ENCODE peak calls at places on chromosomes 5 and 9, in four cellular contexts. N, X, B and I are unnamed samples.

GRCh38 chr9:34253460-34253837 is 74.6 kb downstream of the UBAP1 start:
- DNase-seq in N (no peak), B (peak), X (peak), I (no peak)

GRCh38 chr5:180093651-180094382 is 22.3 kb upstream of the RNF130 start:
- DNase-seq in N (no peak), X (peak), B (peak), I (no peak)

GRCh38 chr5:124591583-124591982 is 154.9 kb downstream of the ZNF608 start:
- DNase-seq in B (no peak), N (no peak), X (no peak), I (no peak)

GRCh38 chr9:135990468-135991429 is 29.6 kb upstream of the UBAC1 start:
- DNase-seq in N (peak), X (no peak), B (no peak), I (no peak)

GRCh38 chr5:69217154-69217731 is 17.4 kb upstream of the CDK7 start:
- DNase-seq in X (no peak), B (no peak), N (peak), I (no peak)

GRCh38 chr9:129258124-129258822 is 80.2 kb upstream of the IER5L start:
- DNase-seq in B (peak), X (peak), N (peak), I (peak)

GRCh38 chr9:127128341-127129072 is 6.1 kb upstream of the ANGPTL2 start:
- DNase-seq in N (no peak), B (peak), X (peak), I (peak)

GRCh38 chr9:133417541-133418461 is at the start of gene REXO4:
- DNase-seq in N (peak), B (peak), X (peak), I (peak)

GRCh38 chr5:137622850-137623249 is 113.0 kb downstream of the KLHL3 start:
- DNase-seq in N (no peak), B (peak), X (peak), I (no peak)

GRCh38 chr5:171968512-171968911 is 37.9 kb downstream of the FBXW11 start:
- DNase-seq in N (no peak), X (no peak), B (no peak), I (no peak)

GRCh38 chr5:52837591-52838001 is 49.9 kb downstream of the ITGA1 start:
- DNase-seq in X (no peak), B (no peak), N (no peak), I (no peak)

GRCh38 chr9:76996700-76997099 is 22.8 kb upstream of the FOXB2 start:
- DNase-seq in X (no peak), B (no peak), N (no peak), I (peak)

GRCh38 chr9:18980124-18980660 is 52.8 kb downstream of the SAXO1 start:
- DNase-seq in X (no peak), B (no peak), N (no peak), I (no peak)

GRCh38 chr5:142438573-142438972 is 113.8 kb upstream of the SPRY4 start:
- DNase-seq in X (no peak), B (no peak), N (no peak), I (no peak)

GRCh38 chr9:68740561-68740960 is 35.5 kb downstream of the PIP5K1B start:
- DNase-seq in X (no peak), N (no peak), B (no peak), I (no peak)

GRCh38 chr5:139796061-139796806 is 626 bp downstream of the PSD2 start:
- DNase-seq in B (no peak), X (no peak), N (peak), I (no peak)

GRCh38 chr9:6449645-6450044 is 36.6 kb downstream of the UHRF2 start:
- DNase-seq in X (no peak), B (no peak), N (no peak), I (no peak)

GRCh38 chr9:119905706-119906105 is 536.5 kb upstream of the BRINP1 start:
- DNase-seq in N (no peak), X (no peak), B (no peak), I (no peak)

GRCh38 chr9:133893191-133893994 is 98.7 kb downstream of the VAV2 start:
- DNase-seq in N (no peak), B (no peak), X (no peak), I (no peak)

GRCh38 chr5:103519550-103519949 is 43.0 kb downstream of the NUDT12 start:
- DNase-seq in N (no peak), B (no peak), X (no peak), I (no peak)

GRCh38 chr9:123946257-123946855 is 16.4 kb upstream of the DENND1A start:
- DNase-seq in B (no peak), N (no peak), X (no peak), I (no peak)

GRCh38 chr5:169827769-169828168 is 152.5 kb downstream of the INSYN2B start:
- DNase-seq in X (no peak), N (no peak), B (no peak), I (no peak)

GRCh38 chr5:141877478-141878185 is 578 bp downstream of the PCDH1 start:
- DNase-seq in N (peak), X (no peak), B (no peak), I (peak)

GRCh38 chr9:132078369-132079356 is 1.0 kb downstream of the MED27 start:
- DNase-seq in N (peak), B (no peak), X (no peak), I (no peak)

GRCh38 chr9:32703635-32704034 is 68.2 kb upstream of the TAF1L start:
- DNase-seq in N (no peak), X (no peak), B (no peak), I (no peak)

GRCh38 chr9:13139641-13140171 is 139.8 kb downstream of the MPDZ start:
- DNase-seq in N (no peak), B (no peak), X (no peak), I (no peak)

GRCh38 chr5:76690704-76691469 is 25.0 kb upstream of the F2R start:
- DNase-seq in N (no peak), B (no peak), X (no peak), I (no peak)

GRCh38 chr9:136995772-136996308 is 528 bp downstream of the CLIC3 start:
- DNase-seq in B (no peak), X (no peak), N (no peak), I (no peak)

GRCh38 chr5:147935032-147935431 is 28.7 kb upstream of the C5orf46 start:
- DNase-seq in B (no peak), X (no peak), N (no peak), I (no peak)

GRCh38 chr5:60700347-60700815 is 415 bp upstream of the DEPDC1B start:
- DNase-seq in B (no peak), N (no peak), X (no peak), I (no peak)

GRCh38 chr5:81838307-81838906 is 87.5 kb upstream of the SSBP2 start:
- DNase-seq in B (no peak), N (no peak), X (no peak), I (no peak)

GRCh38 chr5:131541071-131541470 is 94.0 kb downstream of the RAPGEF6 start:
- DNase-seq in N (no peak), B (no peak), X (no peak), I (no peak)

GRCh38 chr9:99978221-99978620 is 71.8 kb downstream of the STX17 start:
- DNase-seq in B (no peak), N (no peak), X (no peak), I (no peak)

GRCh38 chr5:60402161-60402785 is 297.7 kb downstream of the DEPDC1B start:
- DNase-seq in X (no peak), B (no peak), N (no peak), I (no peak)

GRCh38 chr9:95399261-95399660 is 81.8 kb upstream of the FANCC start:
- DNase-seq in X (no peak), N (no peak), B (no peak), I (no peak)

GRCh38 chr9:87519415-87519989 is 21.8 kb downstream of the DAPK1 start:
- DNase-seq in N (no peak), X (no peak), B (peak), I (no peak)

GRCh38 chr5:96896285-96896711 is 20.0 kb downstream of the ERAP2 start:
- DNase-seq in X (no peak), N (peak), B (no peak), I (no peak)

GRCh38 chr5:150234606-150235547 is 45.0 kb downstream of the SLC6A7 start:
- DNase-seq in N (no peak), X (no peak), B (no peak), I (no peak)

GRCh38 chr5:99063737-99064136 is 134.9 kb upstream of the CHD1 start:
- DNase-seq in B (no peak), N (no peak), X (no peak), I (no peak)

GRCh38 chr5:68565427-68565826 is 349.9 kb downstream of the PIK3R1 start:
- DNase-seq in B (no peak), N (no peak), X (no peak), I (no peak)